ENCODE peak calls at places on chromosome 21, in nine cellular contexts. P, G, X, W, O, R, C, N and D are unnamed samples.

GRCh38 chr21:37970548-37970947 is 54.3 kb upstream of the KCNJ6 start:
- DNase-seq in N (no peak), G (no peak), R (no peak), W (no peak), O (no peak), P (no peak), C (no peak), X (no peak), D (no peak)

GRCh38 chr21:29534448-29534847 is 235.7 kb downstream of the BACH1 start:
- DNase-seq in O (no peak), P (no peak), G (no peak), C (no peak), R (no peak), N (no peak), X (no peak), W (no peak), D (no peak)

GRCh38 chr21:35475768-35476167 is 426.7 kb upstream of the RUNX1 start:
- DNase-seq in X (no peak), C (no peak), P (no peak), G (no peak), W (no peak), N (no peak), O (peak), R (no peak), D (no peak)

GRCh38 chr21:15549671-15550070 is 180.1 kb upstream of the USP25 start:
- DNase-seq in N (no peak), C (no peak), R (no peak), P (peak), O (peak), X (no peak), G (no peak), W (no peak), D (no peak)

GRCh38 chr21:14074177-14074576 is 136.6 kb downstream of the LIPI start:
- DNase-seq in R (no peak), P (no peak), O (no peak), N (no peak), G (no peak), C (no peak), W (no peak), X (no peak), D (no peak)

GRCh38 chr21:33789697-33790096 is 125.9 kb downstream of the ATP5PO start:
- DNase-seq in O (peak), P (no peak), X (no peak), N (no peak), C (no peak), W (no peak), G (no peak), R (no peak), D (no peak)

GRCh38 chr21:45287438-45288391 is at the start of gene POFUT2:
- DNase-seq in R (peak), C (peak), W (peak), P (peak), G (peak), X (peak), N (peak), O (peak), D (peak)

GRCh38 chr21:46093668-46094400 is 4.1 kb upstream of the COL6A2 start:
- DNase-seq in G (no peak), P (peak), X (no peak), C (no peak), R (no peak), N (peak), W (no peak), O (no peak), D (no peak)

GRCh38 chr21:43269461-43269860 is 100.7 kb downstream of the CRYAA start:
- DNase-seq in W (no peak), R (no peak), N (no peak), X (no peak), G (peak), P (peak), O (no peak), C (no peak), D (no peak)

GRCh38 chr21:38741092-38741975 is 64.4 kb upstream of the ETS2 start:
- DNase-seq in G (no peak), O (no peak), W (no peak), R (no peak), P (no peak), N (no peak), X (no peak), C (no peak), D (no peak)

GRCh38 chr21:38917045-38917774 is 111.5 kb downstream of the ETS2 start:
- DNase-seq in C (no peak), W (no peak), P (no peak), O (no peak), R (no peak), G (no peak), N (peak), X (no peak), D (no peak)

GRCh38 chr21:45507888-45508508 is 34.2 kb downstream of the SLC19A1 start:
- DNase-seq in O (no peak), X (no peak), G (no peak), W (no peak), R (no peak), P (no peak), N (no peak), C (peak), D (no peak)

GRCh38 chr21:44303490-44303981 is 3.7 kb downstream of the PFKL start:
- DNase-seq in O (no peak), G (no peak), N (peak), X (no peak), R (no peak), C (no peak), P (no peak), W (peak), D (no peak)

GRCh38 chr21:28601708-28602107 is 391.0 kb downstream of the LTN1 start:
- DNase-seq in R (no peak), P (no peak), O (peak), X (no peak), W (no peak), N (no peak), G (no peak), C (no peak), D (no peak)

GRCh38 chr21:35195232-35195631 is 146.1 kb upstream of the RUNX1 start:
- DNase-seq in G (no peak), O (no peak), X (no peak), N (no peak), R (no peak), C (no peak), P (no peak), W (no peak), D (no peak)

GRCh38 chr21:43362306-43362927 is 64.5 kb downstream of the SIK1 start:
- DNase-seq in G (peak), P (peak), N (peak), W (peak), X (no peak), R (peak), C (peak), O (peak), D (peak)

GRCh38 chr21:33850985-33851384 is 64.6 kb downstream of the ATP5PO start:
- DNase-seq in W (no peak), G (no peak), R (no peak), P (no peak), O (no peak), C (peak), N (no peak), X (no peak), D (no peak)

GRCh38 chr21:31665397-31665796 is 5.9 kb downstream of the SOD1 start:
- DNase-seq in N (no peak), W (peak), C (no peak), X (no peak), P (peak), O (peak), G (no peak), R (no peak), D (peak)

GRCh38 chr21:14072761-14073535 is 137.8 kb downstream of the LIPI start:
- DNase-seq in X (no peak), C (no peak), G (no peak), R (no peak), W (no peak), P (peak), N (no peak), O (no peak), D (no peak)

GRCh38 chr21:17441370-17441769 is 71.5 kb upstream of the CXADR start:
- DNase-seq in C (no peak), N (no peak), W (peak), R (peak), O (peak), X (no peak), P (no peak), G (no peak), D (no peak)

GRCh38 chr21:38853421-38853919 is 47.7 kb downstream of the ETS2 start:
- DNase-seq in W (peak), O (peak), P (no peak), X (no peak), G (no peak), R (no peak), C (no peak), N (peak), D (no peak)

GRCh38 chr21:45069711-45070110 is 4.7 kb upstream of the ADARB1 start:
- DNase-seq in W (no peak), O (no peak), G (no peak), P (no peak), C (no peak), X (no peak), R (no peak), N (no peak), D (no peak)

GRCh38 chr21:44539991-44540666 is at the start of gene KRTAP10-1:
- DNase-seq in P (no peak), X (no peak), R (no peak), O (no peak), G (no peak), N (no peak), C (peak), W (no peak), D (no peak)

GRCh38 chr21:31201548-31201947 is 142.5 kb downstream of the TIAM1 start:
- DNase-seq in P (no peak), N (no peak), R (peak), W (no peak), O (peak), G (peak), C (no peak), X (no peak), D (no peak)

GRCh38 chr21:43591468-43592050 is 67.7 kb downstream of the HSF2BP start:
- DNase-seq in G (no peak), P (no peak), C (no peak), N (no peak), R (no peak), X (no peak), W (no peak), O (peak), D (no peak)

GRCh38 chr21:25457411-25457810 is 149.9 kb downstream of the MRPL39 start:
- DNase-seq in N (no peak), W (no peak), P (no peak), G (peak), O (peak), C (no peak), X (no peak), R (no peak), D (no peak)

GRCh38 chr21:34018910-34019309 is 54.5 kb upstream of the MRPS6 start:
- DNase-seq in C (no peak), G (no peak), R (no peak), P (no peak), N (no peak), W (no peak), X (no peak), O (no peak), D (no peak)

GRCh38 chr21:33844104-33844889 is 71.3 kb downstream of the ATP5PO start:
- DNase-seq in N (no peak), G (no peak), X (peak), R (no peak), P (no peak), O (peak), C (peak), W (no peak), D (no peak)

GRCh38 chr21:29073222-29074006 is at the start of gene CCT8:
- DNase-seq in P (peak), N (peak), W (peak), X (peak), G (peak), C (peak), O (peak), R (peak), D (peak)

GRCh38 chr21:44401386-44402160 is 48.2 kb downstream of the TRPM2 start:
- DNase-seq in N (no peak), P (no peak), G (no peak), C (no peak), W (no peak), O (no peak), X (no peak), R (no peak), D (no peak)

GRCh38 chr21:35974801-35975200 is 85.5 kb downstream of the SETD4 start:
- DNase-seq in C (no peak), W (no peak), N (no peak), X (no peak), G (no peak), P (no peak), O (no peak), R (no peak), D (no peak)

GRCh38 chr21:46441961-46442498 is 16.7 kb upstream of the DIP2A start:
- DNase-seq in W (no peak), G (no peak), R (no peak), O (no peak), X (no peak), P (no peak), C (no peak), N (no peak), D (no peak)

GRCh38 chr21:31531967-31532366 is 127.5 kb upstream of the SOD1 start:
- DNase-seq in O (no peak), W (no peak), P (no peak), G (no peak), X (no peak), C (no peak), N (no peak), R (no peak), D (no peak)

GRCh38 chr21:14864211-14865021 is 200.4 kb downstream of the NRIP1 start:
- DNase-seq in P (peak), R (peak), N (peak), X (peak), W (peak), C (peak), O (peak), G (peak), D (peak)

GRCh38 chr21:34592573-34592972 is 22.3 kb downstream of the RCAN1 start:
- DNase-seq in C (no peak), R (no peak), O (no peak), G (no peak), P (no peak), X (no peak), N (no peak), W (no peak), D (no peak)

GRCh38 chr21:41817877-41818855 is 51.3 kb upstream of the RIPK4 start:
- DNase-seq in G (no peak), W (no peak), O (no peak), N (peak), R (no peak), C (no peak), P (no peak), X (no peak), D (no peak)

GRCh38 chr21:46069719-46070279 is 28.1 kb upstream of the COL6A2 start:
- DNase-seq in O (no peak), W (no peak), P (peak), X (no peak), N (no peak), R (no peak), C (peak), G (no peak), D (no peak)

GRCh38 chr21:14712121-14712520 is 166.0 kb upstream of the SAMSN1 start:
- DNase-seq in C (no peak), W (no peak), P (no peak), R (no peak), O (no peak), N (no peak), G (no peak), X (no peak), D (no peak)